ENCODE peak calls at places on chromosomes 16 and 17, in eight cellular contexts. One of them, this sample, is unnamed.

GRCh38 chr16:75288181-75288580 is 36.8 kb upstream of the BCAR1 start:
- DNase-seq in prostate gland: no peak
- DNase-seq in body of pancreas: no peak
- DNase-seq in NB4: no peak
- DNase-seq in right lobe of liver: no peak
- DNase-seq in H1: no peak
- DNase-seq in lower leg skin: no peak
- DNase-seq in GM12891: no peak
- DNase-seq in this sample: no peak

GRCh38 chr16:46774743-46775177 is 26.6 kb upstream of the MYLK3 start:
- DNase-seq in prostate gland: no peak
- DNase-seq in body of pancreas: no peak
- DNase-seq in NB4: no peak
- DNase-seq in right lobe of liver: no peak
- DNase-seq in H1: no peak
- DNase-seq in lower leg skin: no peak
- DNase-seq in GM12891: no peak
- DNase-seq in this sample: no peak

GRCh38 chr16:6111390-6111789 is 1013.8 kb upstream of the EEF2KMT start:
- DNase-seq in prostate gland: no peak
- DNase-seq in body of pancreas: no peak
- DNase-seq in NB4: no peak
- DNase-seq in right lobe of liver: no peak
- DNase-seq in H1: no peak
- DNase-seq in lower leg skin: no peak
- DNase-seq in GM12891: no peak
- DNase-seq in this sample: no peak

GRCh38 chr17:83057793-83058477 is 21.5 kb upstream of the METRNL start:
- DNase-seq in prostate gland: no peak
- DNase-seq in body of pancreas: no peak
- DNase-seq in NB4: no peak
- DNase-seq in right lobe of liver: no peak
- DNase-seq in H1: no peak
- DNase-seq in lower leg skin: no peak
- DNase-seq in GM12891: no peak
- DNase-seq in this sample: no peak

GRCh38 chr17:13837417-13837816 is 231.9 kb upstream of the COX10 start:
- DNase-seq in prostate gland: no peak
- DNase-seq in body of pancreas: no peak
- DNase-seq in NB4: no peak
- DNase-seq in right lobe of liver: no peak
- DNase-seq in H1: no peak
- DNase-seq in lower leg skin: no peak
- DNase-seq in GM12891: no peak
- DNase-seq in this sample: no peak

GRCh38 chr17:48368352-48368751 is 61.7 kb downstream of the SKAP1 start:
- DNase-seq in prostate gland: no peak
- DNase-seq in body of pancreas: no peak
- DNase-seq in NB4: no peak
- DNase-seq in right lobe of liver: no peak
- DNase-seq in H1: no peak
- DNase-seq in lower leg skin: no peak
- DNase-seq in GM12891: no peak
- DNase-seq in this sample: peak

GRCh38 chr17:73196500-73196899 is 3.6 kb downstream of the COG1 start:
- DNase-seq in prostate gland: peak
- DNase-seq in body of pancreas: peak
- DNase-seq in NB4: no peak
- DNase-seq in right lobe of liver: peak
- DNase-seq in H1: peak
- DNase-seq in lower leg skin: no peak
- DNase-seq in GM12891: no peak
- DNase-seq in this sample: peak

GRCh38 chr17:42844761-42845555 is 578 bp downstream of the AOC2 start:
- DNase-seq in prostate gland: no peak
- DNase-seq in body of pancreas: no peak
- DNase-seq in NB4: no peak
- DNase-seq in right lobe of liver: no peak
- DNase-seq in H1: no peak
- DNase-seq in lower leg skin: no peak
- DNase-seq in GM12891: no peak
- DNase-seq in this sample: no peak

DNA sequence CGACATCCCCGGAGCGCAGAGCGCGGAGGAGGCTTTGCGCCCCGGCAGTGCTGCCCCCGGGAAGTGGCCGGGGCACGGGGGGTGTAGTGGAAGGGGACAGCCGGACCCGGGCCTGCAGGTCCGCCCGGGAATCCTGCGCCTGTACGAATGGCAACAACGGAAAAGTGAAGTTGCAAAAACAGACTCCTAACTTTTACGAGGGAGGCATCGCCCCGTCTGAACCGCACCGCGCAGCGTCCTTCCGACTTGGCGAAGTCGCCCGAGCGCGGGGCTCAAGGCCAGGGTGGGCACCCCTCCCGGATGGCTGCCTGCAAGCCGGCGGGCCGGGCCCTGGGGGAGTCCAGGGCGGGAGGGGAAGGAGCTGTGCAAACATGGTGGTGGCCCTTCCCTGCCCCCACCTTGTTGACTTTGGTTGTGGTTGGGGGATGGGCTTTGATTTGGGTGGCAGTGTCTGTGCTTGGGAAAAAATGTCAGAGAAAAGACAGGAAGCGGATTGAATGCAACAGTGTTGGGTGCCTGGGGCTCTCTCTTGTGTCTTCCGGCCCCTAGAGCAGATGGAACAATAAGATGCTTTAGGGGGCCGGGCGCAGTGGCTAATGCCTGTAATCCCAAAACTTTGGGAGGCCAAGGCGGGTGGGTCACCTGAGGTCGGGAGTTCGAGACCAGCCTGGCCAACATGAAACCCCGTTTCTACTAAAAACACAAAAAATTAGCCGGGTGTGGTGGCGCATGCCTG is 675 bp downstream of the RNF213 start:
- DNase-seq in prostate gland: peak
- DNase-seq in body of pancreas: peak
- DNase-seq in NB4: peak
- DNase-seq in right lobe of liver: peak
- DNase-seq in H1: peak
- DNase-seq in lower leg skin: peak
- DNase-seq in GM12891: no peak
- DNase-seq in this sample: peak
- TF ChIP-seq POLR2A in prostate gland: no peak
- TF ChIP-seq POLR2A in body of pancreas: peak
- TF ChIP-seq POLR2A in NB4: no peak
- TF ChIP-seq POLR2A in right lobe of liver: no peak
- TF ChIP-seq POLR2A in H1: no peak
- TF ChIP-seq POLR2A in lower leg skin: no peak
- TF ChIP-seq POLR2A in GM12891: no peak
- TF ChIP-seq POLR2A in this sample: peak

DNA sequence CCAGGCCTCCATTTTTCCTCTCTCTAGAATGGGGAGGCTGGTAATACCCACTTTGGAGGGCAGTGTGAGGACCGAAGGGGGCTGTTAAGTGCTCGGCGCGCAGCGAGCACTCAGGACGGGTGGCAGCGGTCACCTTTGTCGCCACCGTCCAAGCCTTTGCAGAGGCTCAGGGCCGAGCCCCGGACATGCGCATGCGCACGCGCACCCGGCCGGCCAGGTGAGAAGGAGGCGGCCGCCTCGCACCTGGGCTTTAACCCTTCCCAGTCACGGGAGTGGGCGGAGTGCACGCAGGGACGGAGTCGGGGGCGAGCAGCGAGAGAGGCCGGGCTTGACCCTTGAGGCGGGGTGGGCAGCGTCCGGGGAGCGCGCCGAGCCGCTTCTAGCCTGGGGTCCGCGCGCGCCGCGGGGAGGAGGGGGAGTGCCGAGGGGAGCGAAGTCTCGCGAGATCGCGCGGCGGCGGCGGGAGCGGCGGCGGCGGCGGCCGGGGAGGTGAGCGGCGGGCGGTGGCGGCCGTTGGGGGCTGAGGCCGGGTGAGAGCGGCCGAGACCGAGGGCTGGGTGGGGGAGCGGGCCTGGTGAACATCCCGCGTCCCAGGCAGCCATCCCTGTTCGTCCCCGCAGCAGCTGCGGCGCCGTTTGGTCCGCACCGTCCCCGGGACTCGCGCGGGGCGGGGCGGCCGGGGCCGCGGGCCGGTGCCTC is at the start of gene MRTFB:
- DNase-seq in prostate gland: peak
- DNase-seq in body of pancreas: peak
- DNase-seq in NB4: peak
- DNase-seq in right lobe of liver: peak
- DNase-seq in H1: peak
- DNase-seq in lower leg skin: peak
- DNase-seq in GM12891: peak
- DNase-seq in this sample: peak
- TF ChIP-seq POLR2A in prostate gland: peak
- TF ChIP-seq POLR2A in body of pancreas: peak
- TF ChIP-seq POLR2A in NB4: peak
- TF ChIP-seq POLR2A in right lobe of liver: peak
- TF ChIP-seq POLR2A in H1: peak
- TF ChIP-seq POLR2A in lower leg skin: no peak
- TF ChIP-seq POLR2A in GM12891: no peak
- TF ChIP-seq POLR2A in this sample: no peak

DNA sequence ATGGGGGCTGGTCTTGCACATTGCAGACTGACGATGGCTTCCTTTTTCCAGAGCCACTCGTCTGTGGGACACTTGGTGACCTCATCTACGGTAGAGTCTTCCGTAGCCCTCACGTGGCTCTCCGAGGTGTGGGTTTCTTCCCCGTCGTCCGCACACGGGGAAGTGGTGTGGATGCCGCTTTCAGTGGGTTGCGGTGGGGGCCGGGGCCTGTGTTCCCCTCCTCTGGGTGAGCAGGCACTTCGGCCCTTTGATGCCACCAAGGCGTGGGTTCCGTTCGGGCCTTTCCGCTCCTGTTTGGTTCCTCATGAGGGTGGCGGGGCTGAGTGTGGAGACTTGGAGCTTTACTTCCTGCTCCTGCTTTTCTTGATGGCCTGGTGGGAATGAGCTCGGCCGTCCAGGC is 21.4 kb downstream of the BAIAP2 start:
- DNase-seq in prostate gland: no peak
- DNase-seq in body of pancreas: no peak
- DNase-seq in NB4: no peak
- DNase-seq in right lobe of liver: no peak
- DNase-seq in H1: no peak
- DNase-seq in lower leg skin: no peak
- DNase-seq in GM12891: no peak
- DNase-seq in this sample: no peak
- TF ChIP-seq POLR2A in prostate gland: no peak
- TF ChIP-seq POLR2A in body of pancreas: no peak
- TF ChIP-seq POLR2A in NB4: no peak
- TF ChIP-seq POLR2A in right lobe of liver: no peak
- TF ChIP-seq POLR2A in H1: no peak
- TF ChIP-seq POLR2A in lower leg skin: no peak
- TF ChIP-seq POLR2A in GM12891: no peak
- TF ChIP-seq POLR2A in this sample: no peak

DNA sequence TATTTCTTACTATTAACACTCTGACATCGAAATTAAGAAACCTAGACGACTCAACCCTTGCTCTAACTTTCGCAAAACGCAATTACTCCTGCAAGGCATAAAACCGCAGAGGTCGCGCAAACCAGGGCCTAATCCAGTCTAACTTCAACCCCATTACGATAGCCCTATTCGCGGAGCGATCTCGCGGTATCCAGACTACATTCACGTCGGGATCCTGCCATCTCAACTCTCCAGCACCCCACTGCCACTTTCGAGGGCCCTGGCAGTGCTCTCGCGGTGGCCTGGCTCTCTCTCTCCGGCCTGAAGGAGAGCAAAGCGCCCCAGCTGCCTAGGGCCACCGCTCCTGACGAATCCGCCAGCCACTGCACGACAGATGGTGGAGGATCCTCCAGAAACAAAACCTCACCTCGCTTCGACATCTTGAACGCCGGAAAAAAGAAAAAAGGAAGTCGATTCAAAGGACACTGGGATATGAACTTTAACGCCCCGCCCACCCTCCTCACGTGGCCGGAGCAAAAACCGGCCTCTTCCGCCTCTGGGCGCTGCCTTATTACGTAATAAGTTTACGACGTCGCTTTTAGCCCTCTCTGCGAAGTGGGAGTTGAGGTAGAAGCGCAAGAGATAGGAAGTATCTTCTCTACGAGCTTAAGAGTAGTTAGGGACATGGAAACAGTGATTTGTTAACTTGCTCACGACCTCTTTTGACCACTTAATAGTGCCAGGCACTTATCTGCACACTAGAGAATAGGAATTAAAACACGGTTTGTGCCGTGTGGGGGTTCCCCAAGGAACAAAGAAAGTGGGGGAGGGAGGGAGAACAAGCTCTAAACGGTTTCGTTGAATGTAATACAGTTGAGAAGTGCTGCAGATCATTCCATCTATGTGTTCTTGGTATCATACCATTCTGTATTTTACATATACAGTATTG is at the start of gene RPL23:
- DNase-seq in prostate gland: peak
- DNase-seq in body of pancreas: peak
- DNase-seq in NB4: peak
- DNase-seq in right lobe of liver: peak
- DNase-seq in H1: peak
- DNase-seq in lower leg skin: peak
- DNase-seq in GM12891: peak
- DNase-seq in this sample: peak
- TF ChIP-seq POLR2A in prostate gland: peak
- TF ChIP-seq POLR2A in body of pancreas: peak
- TF ChIP-seq POLR2A in NB4: peak
- TF ChIP-seq POLR2A in right lobe of liver: peak
- TF ChIP-seq POLR2A in H1: peak
- TF ChIP-seq POLR2A in lower leg skin: no peak
- TF ChIP-seq POLR2A in GM12891: peak
- TF ChIP-seq POLR2A in this sample: peak

GRCh38 chr16:4206680-4207079 is 35.2 kb downstream of the SRL start:
- DNase-seq in prostate gland: no peak
- DNase-seq in body of pancreas: no peak
- DNase-seq in NB4: no peak
- DNase-seq in right lobe of liver: no peak
- DNase-seq in H1: no peak
- DNase-seq in lower leg skin: no peak
- DNase-seq in GM12891: no peak
- DNase-seq in this sample: no peak

GRCh38 chr16:4207683-4208528 is 34.0 kb downstream of the SRL start:
- DNase-seq in prostate gland: no peak
- DNase-seq in body of pancreas: no peak
- DNase-seq in NB4: no peak
- DNase-seq in right lobe of liver: no peak
- DNase-seq in H1: no peak
- DNase-seq in lower leg skin: no peak
- DNase-seq in GM12891: no peak
- DNase-seq in this sample: no peak

GRCh38 chr16:4209657-4210056 is 32.2 kb downstream of the SRL start:
- DNase-seq in prostate gland: no peak
- DNase-seq in body of pancreas: no peak
- DNase-seq in NB4: no peak
- DNase-seq in right lobe of liver: no peak
- DNase-seq in H1: no peak
- DNase-seq in lower leg skin: no peak
- DNase-seq in GM12891: no peak
- DNase-seq in this sample: no peak

GRCh38 chr16:4207229-4207628 is 34.7 kb downstream of the SRL start:
- DNase-seq in prostate gland: no peak
- DNase-seq in body of pancreas: no peak
- DNase-seq in NB4: no peak
- DNase-seq in right lobe of liver: no peak
- DNase-seq in H1: no peak
- DNase-seq in lower leg skin: no peak
- DNase-seq in GM12891: no peak
- DNase-seq in this sample: no peak

GRCh38 chr16:4208529-4208835 is 33.4 kb downstream of the SRL start:
- DNase-seq in prostate gland: no peak
- DNase-seq in body of pancreas: no peak
- DNase-seq in NB4: no peak
- DNase-seq in right lobe of liver: no peak
- DNase-seq in H1: no peak
- DNase-seq in lower leg skin: no peak
- DNase-seq in GM12891: no peak
- DNase-seq in this sample: no peak
- TF ChIP-seq POLR2A in prostate gland: no peak
- TF ChIP-seq POLR2A in body of pancreas: no peak
- TF ChIP-seq POLR2A in NB4: no peak
- TF ChIP-seq POLR2A in right lobe of liver: no peak
- TF ChIP-seq POLR2A in H1: no peak
- TF ChIP-seq POLR2A in lower leg skin: no peak
- TF ChIP-seq POLR2A in GM12891: no peak
- TF ChIP-seq POLR2A in this sample: no peak